ENCODE peak calls at places on chromosomes 7 and 10, in four cellular contexts. C is kidney, P is sigmoid colon, R is epithelial cell of esophagus. W is an unnamed sample.

GRCh38 chr7:23918856-23919255 is 208.8 kb downstream of the STK31 start:
- DNase-seq in C (no peak), P (no peak), R (no peak), W (no peak)

GRCh38 chr7:97555845-97556431 is 175.9 kb upstream of the TAC1 start:
- DNase-seq in C (no peak), P (no peak), R (peak), W (no peak)

GRCh38 chr7:157808042-157808441 is 471.2 kb downstream of the DNAJB6 start:
- DNase-seq in C (peak), P (no peak), R (no peak), W (no peak)

GRCh38 chr7:8157296-8157695 is 104.7 kb downstream of the ICA1 start:
- DNase-seq in C (no peak), P (no peak), R (no peak), W (no peak)

GRCh38 chr7:101700424-101700823 is 71.3 kb upstream of the MYL10 start:
- DNase-seq in C (no peak), P (no peak), R (no peak), W (no peak)

GRCh38 chr7:43619213-43620012 is 36.5 kb downstream of the STK17A start:
- DNase-seq in C (no peak), P (no peak), R (no peak), W (no peak)

GRCh38 chr10:93711891-93712290 is 9.5 kb upstream of the FRA10AC1 start:
- DNase-seq in C (no peak), P (no peak), R (peak), W (no peak)

GRCh38 chr10:117174439-117175214 is 22.7 kb upstream of the KCNK18 start:
- DNase-seq in C (peak), P (peak), R (peak), W (no peak)

GRCh38 chr7:45103958-45104843 is 7.3 kb downstream of the TBRG4 start:
- DNase-seq in C (no peak), P (no peak), R (no peak), W (no peak)

GRCh38 chr10:62374862-62375710 is 917 bp downstream of the ZNF365 start:
- DNase-seq in C (no peak), P (no peak), R (peak), W (no peak)
- H3K4me3 ChIP-seq in C (no peak), P (no peak), R (no peak), W (peak)

GRCh38 chr10:128046156-128046933 is 79.9 kb downstream of the MKI67 start:
- DNase-seq in C (peak), P (no peak), R (no peak), W (no peak)
- H3K4me3 ChIP-seq in C (no peak), P (no peak), R (no peak), W (no peak)

DNA sequence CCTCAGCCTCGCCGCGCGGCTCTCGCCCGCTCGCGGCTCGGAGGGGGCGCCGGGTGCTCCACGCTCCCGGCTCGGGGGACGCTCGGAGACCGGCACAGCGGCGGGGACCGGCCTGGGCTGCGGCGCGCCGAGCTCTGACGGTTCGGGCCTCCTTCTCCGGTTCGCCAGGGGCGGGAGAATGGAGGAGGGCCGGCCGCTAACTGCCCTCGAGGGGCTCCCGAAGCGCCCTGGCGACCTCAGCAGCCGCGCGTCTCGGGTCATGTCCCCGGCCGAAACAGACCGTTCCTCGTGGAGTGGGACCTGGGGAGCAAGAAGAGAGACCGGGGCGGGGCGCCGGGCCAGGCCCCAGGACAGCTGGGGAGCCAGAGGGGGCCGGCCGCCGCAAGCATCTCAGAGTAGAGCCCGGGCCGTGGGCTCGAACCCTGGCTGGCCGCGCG is 325 bp upstream of the GRID1 start:
- DNase-seq in C (peak), P (peak), R (no peak), W (no peak)
- H3K4me3 ChIP-seq in C (no peak), P (peak), R (no peak), W (peak)

DNA sequence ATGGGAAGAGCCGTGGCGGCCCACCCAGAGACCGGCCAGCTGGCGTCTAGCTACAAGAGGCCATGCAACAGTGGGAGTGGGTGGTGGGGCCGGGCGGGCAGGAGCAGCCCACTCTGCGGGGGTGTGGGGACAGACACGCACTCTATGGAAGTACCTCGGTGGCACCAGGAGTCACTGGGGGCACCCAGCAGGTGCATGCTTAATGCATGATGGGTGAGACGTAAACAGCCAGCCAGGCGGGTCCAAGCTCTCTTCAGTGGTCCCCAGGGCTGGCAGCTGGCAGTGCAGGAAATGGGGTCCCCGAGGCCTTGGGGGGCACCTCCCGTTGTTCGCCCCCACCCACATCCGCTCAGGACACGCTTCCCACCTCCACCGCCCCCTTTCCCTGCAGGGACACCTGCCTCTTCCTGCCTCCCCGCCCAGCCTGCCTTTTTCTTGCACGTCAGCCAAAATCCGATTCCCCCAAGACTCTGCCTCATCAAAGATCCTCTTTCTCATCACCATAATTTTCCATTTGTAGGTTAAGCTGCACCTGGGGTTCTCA is 22.5 kb upstream of the PSMG3 start:
- DNase-seq in C (peak), P (no peak), R (no peak), W (no peak)
- H3K4me3 ChIP-seq in C (no peak), P (no peak), R (no peak), W (no peak)

GRCh38 chr10:103661198-103661950 is 167.9 kb downstream of the NEURL1 start:
- DNase-seq in C (peak), P (peak), R (no peak), W (peak)

GRCh38 chr10:103660364-103661197 is 167.1 kb downstream of the NEURL1 start:
- DNase-seq in C (peak), P (peak), R (no peak), W (no peak)

GRCh38 chr10:103661951-103662405 is 168.5 kb downstream of the NEURL1 start:
- DNase-seq in C (no peak), P (no peak), R (no peak), W (no peak)

GRCh38 chr10:103658049-103658577 is 164.6 kb downstream of the NEURL1 start:
- DNase-seq in C (no peak), P (no peak), R (no peak), W (no peak)

GRCh38 chr10:103659674-103660363 is 166.3 kb downstream of the NEURL1 start:
- DNase-seq in C (peak), P (peak), R (no peak), W (peak)
- H3K4me3 ChIP-seq in C (peak), P (peak), R (no peak), W (peak)

W was measured in coronary artery.